ENCODE peak calls at places on chromosomes 13 and 19, in ten cellular contexts. I, X, L, T, N, E, B, M, C and W are unnamed samples.
A peak's percentile ranks its signal among the peaks of the same experiment; 100 is the strongest.

GRCh38 chr13:20125129-20125782 is 35.6 kb downstream of the GJA3 start:
- DNase-seq in X (no peak), M (no peak), E (no peak), N (no peak), L (no peak), C (no peak), I (peak; percentile 94), B (peak; percentile 62), T (no peak), W (no peak)

GRCh38 chr13:95267662-95268369 is 33.4 kb downstream of the ABCC4 start:
- DNase-seq in E (peak; percentile 66), X (no peak), M (no peak), T (no peak), C (peak; percentile 77), B (peak; percentile 79), L (peak; percentile 19), N (no peak), I (peak; percentile 52), W (no peak)

GRCh38 chr13:45361596-45362206 is 20.7 kb upstream of the TPT1 start:
- DNase-seq in E (no peak), M (no peak), B (peak; percentile 30), T (no peak), L (no peak), I (no peak), C (no peak), X (no peak), N (no peak), W (no peak)

GRCh38 chr19:40523322-40524047 is 53.2 kb upstream of the SHKBP1 start:
- DNase-seq in M (peak; percentile 7), X (peak; percentile 60), B (peak; percentile 59), N (no peak), E (peak; percentile 77), I (peak; percentile 88), T (no peak), C (peak; percentile 78), L (peak; percentile 40), W (peak; percentile 53)

GRCh38 chr19:7242601-7243258 is 51.5 kb downstream of the INSR start:
- DNase-seq in M (no peak), E (peak; percentile 31), L (no peak), X (peak; percentile 20), C (no peak), T (no peak), I (peak; percentile 73), B (peak; percentile 85), N (no peak), W (no peak)

GRCh38 chr13:73179906-73180305 is 121.1 kb downstream of the KLF5 start:
- DNase-seq in T (no peak), X (no peak), I (no peak), B (no peak), L (no peak), E (no peak), C (no peak), N (no peak), M (no peak), W (no peak)

GRCh38 chr13:59982631-59983382 is 180.9 kb downstream of the DIAPH3 start:
- DNase-seq in B (no peak), E (no peak), C (no peak), T (no peak), M (no peak), X (no peak), N (no peak), L (no peak), I (no peak), W (no peak)

GRCh38 chr13:46631184-46631542 is 78.2 kb downstream of the LRCH1 start:
- DNase-seq in N (no peak), I (no peak), M (no peak), L (no peak), X (no peak), T (no peak), B (no peak), E (no peak), C (no peak), W (no peak)

GRCh38 chr13:26502826-26503225 is 54.7 kb upstream of the WASF3 start:
- DNase-seq in L (no peak), T (no peak), M (no peak), C (no peak), X (no peak), B (peak; percentile 59), I (peak; percentile 66), E (no peak), N (no peak), W (no peak)

GRCh38 chr13:72959643-72960042 is 99.2 kb upstream of the KLF5 start:
- DNase-seq in L (no peak), X (no peak), N (no peak), T (no peak), I (no peak), C (no peak), E (no peak), M (no peak), B (no peak), W (no peak)

GRCh38 chr13:80399340-80400163 is 58.6 kb upstream of the SPRY2 start:
- DNase-seq in B (no peak), L (no peak), T (no peak), I (peak; percentile 30), C (no peak), X (no peak), E (no peak), N (no peak), M (no peak), W (no peak)

GRCh38 chr19:2270157-2270571 is 11.8 kb downstream of the PEAK3 start:
- DNase-seq in B (peak; percentile 73), N (no peak), C (peak; percentile 90), T (no peak), E (no peak), X (no peak), I (no peak), L (no peak), M (no peak), W (no peak)

GRCh38 chr19:18231775-18232174 is 5.5 kb upstream of the PDE4C start:
- DNase-seq in B (no peak), X (no peak), M (no peak), C (no peak), I (no peak), N (no peak), T (no peak), L (no peak), E (no peak), W (no peak)

GRCh38 chr13:59721889-59722579 is 441.7 kb downstream of the DIAPH3 start:
- DNase-seq in B (no peak), M (no peak), L (no peak), E (no peak), C (no peak), N (no peak), T (no peak), X (no peak), I (no peak), W (no peak)

GRCh38 chr13:26538363-26539317 is 18.8 kb upstream of the WASF3 start:
- DNase-seq in C (no peak), L (peak; percentile 46), B (no peak), X (no peak), M (no peak), I (no peak), E (no peak), N (no peak), T (no peak), W (no peak)

GRCh38 chr13:72163671-72164070 is 296.7 kb upstream of the DACH1 start:
- DNase-seq in L (no peak), E (no peak), T (no peak), B (no peak), C (no peak), X (no peak), N (no peak), M (no peak), I (peak; percentile 73), W (no peak)

GRCh38 chr13:86464193-86464592 is 665.0 kb upstream of the SLITRK6 start:
- DNase-seq in T (no peak), I (peak; percentile 20), L (no peak), M (no peak), N (no peak), X (no peak), E (peak; percentile 7), C (no peak), B (no peak), W (no peak)

GRCh38 chr19:8150178-8150865 is 930 bp upstream of the FBN3 start:
- DNase-seq in B (no peak), I (no peak), E (no peak), C (no peak), N (no peak), X (no peak), L (no peak), M (no peak), T (no peak), W (no peak)

GRCh38 chr19:30229524-30230174 is 142.5 kb upstream of the ZNF536 start:
- DNase-seq in L (no peak), I (peak; percentile 27), E (no peak), M (no peak), C (no peak), T (no peak), N (no peak), X (no peak), B (peak; percentile 57), W (no peak)

GRCh38 chr19:10797541-10798256 is 38.3 kb downstream of the TMED1 start:
- DNase-seq in L (no peak), B (no peak), C (no peak), E (no peak), N (peak; percentile 69), T (peak; percentile 79), X (peak; percentile 27), M (peak; percentile 85), I (no peak), W (no peak)

GRCh38 chr13:41827507-41828213 is 133.2 kb downstream of the VWA8 start:
- DNase-seq in X (no peak), B (peak; percentile 80), E (peak; percentile 40), T (no peak), N (no peak), C (no peak), L (no peak), M (no peak), I (peak; percentile 48), W (no peak)

GRCh38 chr13:31968473-31968872 is 63.1 kb upstream of the FRY start:
- DNase-seq in X (no peak), I (no peak), B (no peak), E (no peak), M (no peak), C (no peak), L (no peak), T (no peak), N (no peak), W (no peak)

GRCh38 chr13:82713681-82714405 is 1168.4 kb downstream of the SLITRK1 start:
- DNase-seq in M (no peak), N (no peak), C (no peak), I (no peak), T (no peak), E (no peak), X (no peak), L (no peak), B (peak; percentile 39), W (no peak)

GRCh38 chr19:46739290-46739771 is 6.5 kb upstream of the FKRP start:
- DNase-seq in N (no peak), T (no peak), B (no peak), X (no peak), M (no peak), E (no peak), I (no peak), L (no peak), C (peak; percentile 59), W (no peak)

GRCh38 chr13:24616514-24616913 is 63.7 kb upstream of the ATP12A start:
- DNase-seq in C (no peak), T (no peak), I (no peak), X (no peak), L (no peak), B (no peak), E (no peak), N (no peak), M (no peak), W (no peak)

GRCh38 chr19:40802300-40803169 is 3.5 kb downstream of the EGLN2 start:
- DNase-seq in E (no peak), X (no peak), C (no peak), I (no peak), M (no peak), B (peak; percentile 32), N (no peak), T (no peak), L (no peak), W (no peak)

GRCh38 chr13:51479199-51479523 is 26.3 kb upstream of the INTS6 start:
- DNase-seq in N (no peak), B (peak; percentile 58), I (no peak), C (no peak), X (no peak), E (no peak), T (no peak), L (no peak), M (no peak), W (no peak)

GRCh38 chr13:46578590-46578975 is 25.6 kb downstream of the LRCH1 start:
- DNase-seq in E (no peak), C (no peak), B (no peak), X (no peak), T (no peak), I (no peak), L (no peak), M (no peak), N (no peak), W (no peak)